ENCODE peak calls at places on chromosome 6, in four cellular contexts. D is HCT116, Q is hypothalamus, P is WTC11. N is an unnamed sample.

GRCh38 chr6:115091461-115091860 is 748.6 kb upstream of the HS3ST5 start:
- DNase-seq in Q (no peak), P (no peak), D (no peak), N (no peak)

GRCh38 chr6:108957221-108957620 is 109.0 kb downstream of the ARMC2 start:
- DNase-seq in P (no peak), Q (no peak), D (no peak), N (no peak)

GRCh38 chr6:87944541-87944954 is 103.1 kb upstream of the SPACA1 start:
- DNase-seq in Q (no peak), D (no peak), P (peak), N (no peak)

GRCh38 chr6:116371384-116372209 is 850 bp downstream of the DSE start:
- DNase-seq in Q (peak), D (peak), P (peak), N (peak)

GRCh38 chr6:133889557-133890301 is 816 bp downstream of the TCF21 start:
- DNase-seq in P (peak), D (no peak), Q (no peak), N (no peak)

GRCh38 chr6:107600936-107601335 is 111.0 kb downstream of the SOBP start:
- DNase-seq in P (peak), D (no peak), Q (no peak), N (no peak)

GRCh38 chr6:5439749-5440148 is 178.4 kb downstream of the FARS2 start:
- DNase-seq in P (no peak), D (no peak), Q (no peak), N (no peak)

GRCh38 chr6:36947570-36948351 is 6.8 kb upstream of the PI16 start:
- DNase-seq in D (peak), Q (no peak), P (peak), N (no peak)

GRCh38 chr6:116633685-116634084 is 17.4 kb downstream of the RSPH4A start:
- DNase-seq in Q (no peak), P (no peak), D (no peak), N (no peak)

GRCh38 chr6:128509709-128510108 is 10.7 kb downstream of the PTPRK start:
- DNase-seq in P (no peak), D (no peak), Q (no peak), N (no peak)

GRCh38 chr6:138527376-138528092 is 28.2 kb upstream of the NHSL1 start:
- DNase-seq in P (no peak), Q (no peak), D (no peak), N (no peak)

GRCh38 chr6:40322336-40322735 is 264.8 kb downstream of the LRFN2 start:
- DNase-seq in D (no peak), Q (no peak), P (no peak), N (no peak)

GRCh38 chr6:84597238-84597875 is 167.0 kb downstream of the TBX18 start:
- DNase-seq in Q (no peak), D (no peak), P (no peak), N (no peak)

GRCh38 chr6:3277251-3277650 is 18.5 kb downstream of the PSMG4 start:
- DNase-seq in P (no peak), D (no peak), Q (no peak), N (no peak)

GRCh38 chr6:159728552-159728951 is 1.2 kb downstream of the WTAP start:
- DNase-seq in D (no peak), P (no peak), Q (no peak), N (no peak)

GRCh38 chr6:22770042-22770441 is 200.7 kb downstream of the HDGFL1 start:
- DNase-seq in P (no peak), Q (no peak), D (no peak), N (no peak)

GRCh38 chr6:33609444-33610034 is 11.6 kb upstream of the ITPR3 start:
- DNase-seq in D (no peak), P (no peak), Q (no peak), N (no peak)

GRCh38 chr6:78713564-78713963 is 153.8 kb upstream of the IRAK1BP1 start:
- DNase-seq in D (no peak), Q (no peak), P (no peak), N (no peak)

GRCh38 chr6:137165375-137166246 is 7.8 kb downstream of the IL22RA2 start:
- DNase-seq in P (no peak), Q (no peak), D (peak), N (no peak)

GRCh38 chr6:145022199-145022782 is 713.0 kb downstream of the EPM2A start:
- DNase-seq in Q (no peak), P (no peak), D (no peak), N (no peak)

GRCh38 chr6:142833054-142833453 is 111.9 kb downstream of the HIVEP2 start:
- DNase-seq in Q (no peak), D (no peak), P (no peak), N (no peak)

GRCh38 chr6:89640804-89641203 is 2.3 kb upstream of the LYRM2 start:
- DNase-seq in D (no peak), P (no peak), Q (no peak), N (no peak)

GRCh38 chr6:92371809-92372208 is 1047.5 kb downstream of the EPHA7 start:
- DNase-seq in Q (no peak), D (no peak), P (no peak), N (no peak)

N was measured in stimulated activated CD8-positive, alpha-beta memory T cell treated with anti-CD3 and anti-CD28 coated beads, Interleukin-4, amount 100 ng/mL, for 24 hours.